ENCODE peak calls at places on chromosome 3, in ten cellular contexts. N is EL, Z is EH, Y is IMR-90, A is germinal center, Q is astrocyte, J is A549, K is foreskin keratinocyte, L is left ventricle myocardium superior, G is activated B cell treated with CpG ODN at 0.5 μM for 24 hours. V is an unnamed sample.

GRCh38 chr3:65605876-65606432 is 432.8 kb downstream of the MAGI1 start:
- DNase-seq in G (no peak), J (no peak), Z (no peak), Y (no peak), K (no peak), L (no peak), A (no peak), N (peak; percentile 4), Q (no peak), V (no peak)

GRCh38 chr3:172140499-172141391 is 101.4 kb downstream of the FNDC3B start:
- DNase-seq in Y (peak; percentile 98), Q (peak; percentile 99), G (no peak), A (no peak), Z (peak; percentile 94), N (peak; percentile 97), J (peak; percentile 49), K (peak; percentile 91), L (peak; percentile 34), V (peak; percentile 61)

GRCh38 chr3:78873641-78874040 is 894.2 kb downstream of the ROBO1 start:
- DNase-seq in Z (no peak), Q (no peak), N (no peak), K (no peak), G (no peak), A (no peak), L (no peak), J (no peak), Y (peak; percentile 51), V (no peak)

GRCh38 chr3:127690823-127691452 is 18.2 kb downstream of the ABTB1 start:
- DNase-seq in L (no peak), A (no peak), Q (peak; percentile 49), G (no peak), Z (peak; percentile 79), K (no peak), Y (peak; percentile 70), J (peak; percentile 7), N (peak; percentile 74), V (peak; percentile 47)

GRCh38 chr3:129723558-129724324 is 117.3 kb upstream of the PLXND1 start:
- DNase-seq in L (no peak), Y (peak; percentile 89), A (no peak), K (peak; percentile 76), J (no peak), N (peak; percentile 14), Q (peak; percentile 79), G (no peak), Z (peak; percentile 85), V (peak; percentile 25)

GRCh38 chr3:184241447-184242296 is 7.1 kb downstream of the ALG3 start:
- DNase-seq in L (peak; percentile 64), G (no peak), J (no peak), Y (peak; percentile 21), A (no peak), K (no peak), Z (peak; percentile 28), Q (no peak), N (peak; percentile 11), V (peak; percentile 83)

GRCh38 chr3:54897028-54897711 is 30.7 kb downstream of the LRTM1 start:
- DNase-seq in Y (peak; percentile 86), Q (peak; percentile 84), Z (peak; percentile 87), J (no peak), L (no peak), A (no peak), G (no peak), N (peak; percentile 70), K (no peak), V (no peak)

GRCh38 chr3:185986201-185986600 is 48.4 kb upstream of the TRA2B start:
- DNase-seq in Z (no peak), A (no peak), G (no peak), N (no peak), Y (no peak), K (no peak), L (peak; percentile 37), J (peak; percentile 44), Q (no peak), V (no peak)

GRCh38 chr3:156677120-156677479 is 2.7 kb downstream of the TIPARP start:
- DNase-seq in L (no peak), Q (no peak), J (no peak), K (no peak), G (no peak), A (no peak), N (no peak), Y (no peak), Z (no peak), V (no peak)

GRCh38 chr3:98032881-98033280 is 2.2 kb downstream of the GABRR3 start:
- DNase-seq in Y (no peak), Z (no peak), N (no peak), Q (no peak), G (no peak), L (no peak), J (no peak), A (no peak), K (no peak), V (no peak)

GRCh38 chr3:29822051-29822450 is 541.2 kb downstream of the RBMS3 start:
- DNase-seq in A (no peak), N (peak; percentile 69), Z (peak; percentile 88), Q (peak; percentile 76), J (no peak), Y (peak; percentile 86), G (no peak), L (no peak), K (peak; percentile 5), V (no peak)

GRCh38 chr3:120331071-120331470 is 18.1 kb downstream of the LRRC58 start:
- DNase-seq in Q (no peak), Z (no peak), L (no peak), Y (no peak), K (no peak), N (no peak), A (no peak), J (no peak), G (no peak), V (no peak)

GRCh38 chr3:123467051-123467450 is 18.2 kb upstream of the ADCY5 start:
- DNase-seq in Q (no peak), L (no peak), A (no peak), J (no peak), K (no peak), Y (no peak), N (no peak), Z (no peak), G (no peak), V (no peak)

GRCh38 chr3:52438579-52439425 is 6.1 kb downstream of the SEMA3G start:
- DNase-seq in A (no peak), L (no peak), N (no peak), Y (no peak), Z (no peak), G (no peak), K (no peak), J (no peak), Q (no peak), V (no peak)

GRCh38 chr3:71441217-71441924 is 142.2 kb downstream of the FOXP1 start:
- DNase-seq in J (no peak), G (no peak), Y (no peak), Z (peak; percentile 26), Q (peak; percentile 47), A (no peak), L (peak; percentile 66), N (no peak), K (peak; percentile 42), V (no peak)